ENCODE peak calls at places on chromosomes 4 and X, in seven cellular contexts. J is CD4-positive, alpha-beta T cell; V is thoracic aorta; W is hepatocyte; M is neural progenitor cell; T is right lobe of liver; Q is GM23248. N is an unnamed sample.

GRCh38 chrX:134174859-134175258 is 62.1 kb upstream of the CCDC160 start:
- DNase-seq in J (no peak), V (no peak), M (peak), T (no peak), W (no peak), Q (no peak), N (no peak)

GRCh38 chr4:173443121-173443520 is 44.2 kb upstream of the SCRG1 start:
- DNase-seq in M (no peak), T (no peak), W (no peak), Q (no peak), J (no peak), V (no peak), N (no peak)

GRCh38 chrX:106391284-106391852 is 220.4 kb upstream of the RADX start:
- DNase-seq in T (no peak), V (no peak), J (no peak), Q (no peak), W (no peak), M (no peak), N (no peak)

GRCh38 chrX:56788717-56789122 is 59.7 kb downstream of the NBDY start:
- DNase-seq in V (no peak), M (no peak), Q (no peak), T (peak), W (no peak), J (no peak), N (no peak)

GRCh38 chr4:76982638-76983579 is 33.4 kb downstream of the SEPTIN11 start:
- DNase-seq in M (no peak), V (no peak), J (no peak), Q (peak), W (no peak), T (no peak), N (no peak)

GRCh38 chr4:145815626-145816025 is 123.0 kb downstream of the ZNF827 start:
- DNase-seq in T (no peak), Q (peak), J (no peak), V (no peak), W (no peak), M (no peak), N (no peak)

GRCh38 chr4:8653326-8654000 is 60.9 kb downstream of the CPZ start:
- DNase-seq in V (no peak), Q (no peak), M (no peak), W (no peak), T (no peak), J (no peak), N (no peak)

GRCh38 chr4:4913147-4913561 is 53.7 kb downstream of the MSX1 start:
- DNase-seq in M (no peak), W (no peak), V (no peak), J (no peak), Q (no peak), T (no peak), N (peak)

GRCh38 chr4:17232575-17233253 is 279.2 kb downstream of the QDPR start:
- DNase-seq in J (no peak), W (peak), Q (peak), M (no peak), T (no peak), V (peak), N (peak)

GRCh38 chrX:49199906-49200771 is at the start of gene SYP:
- DNase-seq in V (peak), J (peak), M (peak), W (peak), Q (peak), T (peak), N (peak)

GRCh38 chr4:113069212-113069892 is 19.9 kb downstream of the ANK2 start:
- DNase-seq in W (no peak), Q (peak), T (peak), J (no peak), V (no peak), M (no peak), N (no peak)

GRCh38 chr4:172390341-172390740 is 577.1 kb downstream of the GALNTL6 start:
- DNase-seq in J (no peak), Q (no peak), M (no peak), V (no peak), W (no peak), T (no peak), N (no peak)

GRCh38 chr4:106255195-106255594 is 60.8 kb downstream of the TBCK start:
- DNase-seq in V (no peak), J (no peak), W (no peak), T (no peak), M (no peak), Q (no peak), N (no peak)

GRCh38 chrX:103431316-103431715 is 55.0 kb downstream of the BEX3 start:
- DNase-seq in V (no peak), T (no peak), W (no peak), Q (peak), M (no peak), J (no peak), N (no peak)

GRCh38 chrX:80335062-80335830 is 85.0 kb upstream of the TENT5D start:
- DNase-seq in M (peak), Q (peak), W (peak), J (no peak), T (peak), V (no peak), N (peak)

GRCh38 chr4:25847329-25847728 is 15.5 kb downstream of the SEL1L3 start:
- DNase-seq in T (no peak), V (no peak), J (no peak), M (no peak), Q (no peak), W (no peak), N (no peak)

GRCh38 chr4:101292901-101293300 is 54.4 kb downstream of the PPP3CA start:
- DNase-seq in Q (peak), T (no peak), V (no peak), W (no peak), J (no peak), M (no peak), N (no peak)

GRCh38 chr4:85571008-85571407 is 96.1 kb downstream of the ARHGAP24 start:
- DNase-seq in Q (no peak), J (no peak), M (no peak), V (no peak), W (no peak), T (no peak), N (no peak)

GRCh38 chrX:7730071-7730470 is 112.9 kb upstream of the VCX start:
- DNase-seq in T (no peak), Q (no peak), M (no peak), J (no peak), W (no peak), V (no peak), N (no peak)

GRCh38 chr4:186931519-186931918 is 207.9 kb upstream of the FAT1 start:
- DNase-seq in T (no peak), Q (peak), W (no peak), V (no peak), J (no peak), M (no peak), N (no peak)

GRCh38 chr4:7547368-7548040 is 112.8 kb upstream of the PSAPL1 start:
- DNase-seq in Q (no peak), J (no peak), T (peak), V (no peak), W (no peak), M (no peak), N (no peak)

GRCh38 chr4:109648266-109648996 is 54.8 kb downstream of the CASP6 start:
- DNase-seq in M (no peak), Q (no peak), J (no peak), V (no peak), W (no peak), T (no peak), N (no peak)

GRCh38 chr4:7252051-7252450 is 59.7 kb downstream of the SORCS2 start:
- DNase-seq in V (no peak), T (no peak), W (no peak), J (no peak), Q (no peak), M (no peak), N (no peak)

GRCh38 chrX:103727115-103727514 is 16.4 kb downstream of the TMEM31 start:
- DNase-seq in J (no peak), Q (no peak), V (no peak), W (no peak), T (no peak), M (peak), N (no peak)

GRCh38 chr4:2222838-2223237 is 19.1 kb downstream of the HAUS3 start:
- DNase-seq in W (no peak), M (no peak), T (no peak), Q (no peak), J (no peak), V (no peak), N (no peak)

GRCh38 chr4:20809796-20810195 is 109.5 kb downstream of the PACRGL start:
- DNase-seq in J (no peak), V (no peak), W (peak), T (no peak), M (no peak), Q (no peak), N (no peak)

DNA sequence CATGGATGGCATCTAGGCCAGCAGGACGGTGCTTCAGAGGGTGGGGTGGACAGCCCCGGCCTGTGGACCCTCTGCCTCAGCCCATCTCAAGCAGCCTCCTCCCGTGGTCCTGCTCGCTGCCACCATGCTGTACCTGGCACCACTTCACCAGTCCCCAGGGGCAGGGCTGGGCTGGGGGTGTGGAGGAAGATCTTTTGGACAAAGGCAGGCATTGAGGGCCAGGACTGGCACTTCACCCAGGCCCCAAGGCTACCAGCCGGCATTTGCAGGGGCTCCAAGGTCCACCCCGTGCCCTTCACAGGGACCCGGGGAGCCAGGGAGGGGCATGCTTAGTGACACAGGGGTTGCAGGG is 713 bp downstream of the PLXNB3 start:
- DNase-seq in J (no peak), M (no peak), Q (no peak), V (no peak), T (peak), W (no peak), N (no peak)
- H3K27ac ChIP-seq in J (no peak), M (no peak), Q (peak), V (peak), T (no peak), W (no peak), N (peak)

GRCh38 chr4:68447201-68447600 is at the start of gene TMPRSS11E:
- DNase-seq in M (no peak), V (no peak), Q (no peak), J (no peak), W (no peak), T (no peak), N (no peak)

GRCh38 chr4:68451246-68452211 is 4.3 kb downstream of the TMPRSS11E start:
- DNase-seq in J (no peak), Q (peak), T (no peak), V (no peak), W (peak), M (no peak), N (no peak)
- H3K27ac ChIP-seq in J (no peak), Q (no peak), T (no peak), V (no peak), W (no peak), M (no peak), N (no peak)

DNA sequence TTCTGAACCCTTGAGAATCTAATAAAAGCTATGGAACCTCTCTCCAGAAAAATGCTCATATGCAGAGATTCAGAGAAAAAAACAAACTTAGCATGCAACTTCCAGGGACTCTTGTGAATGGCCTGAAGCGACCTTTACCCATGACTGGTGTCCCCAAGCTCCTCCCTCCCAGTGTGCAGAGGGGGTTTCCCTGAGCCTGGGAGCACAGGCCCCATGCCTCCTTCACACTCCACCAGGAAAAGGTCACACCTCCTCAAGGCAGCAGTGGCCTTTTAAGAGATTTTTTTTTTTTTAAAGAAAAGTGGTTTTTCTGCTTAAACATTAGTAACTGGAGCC is 13.3 kb upstream of the UBA6 start:
- DNase-seq in Q (no peak), T (no peak), V (no peak), M (no peak), W (peak), J (no peak), N (no peak)
- H3K27ac ChIP-seq in Q (peak), T (no peak), V (no peak), M (no peak), W (no peak), J (no peak), N (no peak)

GRCh38 chr4:140309124-140309870 is 64.1 kb upstream of the SCOC start:
- DNase-seq in T (no peak), Q (peak), J (no peak), W (no peak), M (no peak), V (no peak), N (peak)
- H3K27ac ChIP-seq in T (no peak), Q (peak), J (no peak), W (no peak), M (no peak), V (peak), N (peak)

GRCh38 chrX:72142931-72143709 is 11.4 kb upstream of the RTL5 start:
- DNase-seq in T (no peak), M (no peak), V (no peak), W (no peak), J (no peak), Q (no peak), N (no peak)
- H3K27ac ChIP-seq in T (no peak), M (no peak), V (no peak), W (no peak), J (no peak), Q (no peak), N (no peak)

GRCh38 chrX:65696613-65697012 is 29.2 kb downstream of the MSN start:
- DNase-seq in T (no peak), M (no peak), W (no peak), V (no peak), Q (no peak), J (no peak), N (no peak)

GRCh38 chrX:65702956-65703355 is 35.5 kb downstream of the MSN start:
- DNase-seq in Q (no peak), T (no peak), M (no peak), J (no peak), V (no peak), W (no peak), N (no peak)

GRCh38 chrX:65697173-65697572 is 29.7 kb downstream of the MSN start:
- DNase-seq in V (no peak), Q (peak), T (no peak), W (no peak), M (no peak), J (no peak), N (no peak)

GRCh38 chrX:65695849-65696248 is 28.4 kb downstream of the MSN start:
- DNase-seq in J (no peak), W (no peak), T (no peak), Q (no peak), V (no peak), M (no peak), N (no peak)

GRCh38 chrX:65697915-65698796 is 30.7 kb downstream of the MSN start:
- DNase-seq in M (no peak), V (no peak), T (peak), J (peak), W (no peak), Q (peak), N (peak)
- H3K27ac ChIP-seq in M (no peak), V (peak), T (no peak), J (peak), W (peak), Q (peak), N (peak)

GRCh38 chrX:25178555-25178954 is 162.8 kb upstream of the ARX start:
- DNase-seq in J (no peak), V (no peak), T (no peak), Q (no peak), W (no peak), M (no peak), N (no peak)
- H3K27ac ChIP-seq in J (no peak), V (no peak), T (no peak), Q (no peak), W (no peak), M (no peak), N (no peak)